ENCODE peak calls at places on chromosome 5, in seven cellular contexts. V, D, C, Y, E, O and I are unnamed samples.

GRCh38 chr5:16600397-16600796 is 16.4 kb downstream of the RETREG1 start:
- DNase-seq in V (no peak), D (peak), C (peak), Y (no peak), E (peak), O (peak), I (no peak)

GRCh38 chr5:89263846-89264245 is 380.9 kb upstream of the MEF2C start:
- DNase-seq in V (no peak), D (no peak), C (no peak), Y (no peak), E (no peak), O (no peak), I (no peak)

GRCh38 chr5:218457-219289 is 553 bp downstream of the SDHA start:
- DNase-seq in V (peak), D (peak), C (peak), Y (no peak), E (peak), O (peak), I (no peak)

GRCh38 chr5:83312672-83313071 is 158.9 kb upstream of the VCAN start:
- DNase-seq in V (no peak), D (no peak), C (no peak), Y (no peak), E (peak), O (no peak), I (no peak)

GRCh38 chr5:109805882-109806281 is 116.2 kb downstream of the MAN2A1 start:
- DNase-seq in V (no peak), D (no peak), C (no peak), Y (no peak), E (no peak), O (no peak), I (no peak)

GRCh38 chr5:119019431-119020348 is 31.3 kb upstream of the DTWD2 start:
- DNase-seq in V (no peak), D (no peak), C (no peak), Y (no peak), E (no peak), O (no peak), I (no peak)

GRCh38 chr5:113201715-113202114 is 225.1 kb downstream of the DCP2 start:
- DNase-seq in V (no peak), D (no peak), C (no peak), Y (no peak), E (no peak), O (peak), I (no peak)

GRCh38 chr5:155512302-155512701 is 498.7 kb downstream of the KIF4B start:
- DNase-seq in V (no peak), D (no peak), C (no peak), Y (no peak), E (no peak), O (no peak), I (no peak)

GRCh38 chr5:78295035-78295961 is 800 bp upstream of the AP3B1 start:
- DNase-seq in V (peak), D (peak), C (peak), Y (no peak), E (peak), O (peak), I (no peak)

GRCh38 chr5:111408817-111409216 is 103.5 kb downstream of the STARD4 start:
- DNase-seq in V (no peak), D (no peak), C (no peak), Y (no peak), E (no peak), O (no peak), I (no peak)

GRCh38 chr5:160165137-160166068 is 46.2 kb upstream of the PWWP2A start:
- DNase-seq in V (no peak), D (peak), C (peak), Y (peak), E (peak), O (peak), I (peak)

GRCh38 chr5:143606043-143606752 is 202.7 kb upstream of the NR3C1 start:
- DNase-seq in V (no peak), D (no peak), C (no peak), Y (peak), E (no peak), O (no peak), I (no peak)

GRCh38 chr5:148374693-148375360 is 8.9 kb upstream of the FBXO38 start:
- DNase-seq in V (peak), D (no peak), C (peak), Y (peak), E (peak), O (peak), I (no peak)

GRCh38 chr5:178553517-178553916 is 36.7 kb downstream of the COL23A1 start:
- DNase-seq in V (no peak), D (no peak), C (no peak), Y (no peak), E (no peak), O (no peak), I (no peak)

GRCh38 chr5:178551468-178551867 is 38.7 kb downstream of the COL23A1 start:
- DNase-seq in V (no peak), D (no peak), C (no peak), Y (no peak), E (no peak), O (no peak), I (no peak)

GRCh38 chr5:178548751-178549150 is 41.4 kb downstream of the COL23A1 start:
- DNase-seq in V (no peak), D (no peak), C (peak), Y (no peak), E (no peak), O (peak), I (no peak)

GRCh38 chr5:178547753-178548415 is 42.3 kb downstream of the COL23A1 start:
- DNase-seq in V (no peak), D (no peak), C (no peak), Y (no peak), E (no peak), O (no peak), I (no peak)

DNA sequence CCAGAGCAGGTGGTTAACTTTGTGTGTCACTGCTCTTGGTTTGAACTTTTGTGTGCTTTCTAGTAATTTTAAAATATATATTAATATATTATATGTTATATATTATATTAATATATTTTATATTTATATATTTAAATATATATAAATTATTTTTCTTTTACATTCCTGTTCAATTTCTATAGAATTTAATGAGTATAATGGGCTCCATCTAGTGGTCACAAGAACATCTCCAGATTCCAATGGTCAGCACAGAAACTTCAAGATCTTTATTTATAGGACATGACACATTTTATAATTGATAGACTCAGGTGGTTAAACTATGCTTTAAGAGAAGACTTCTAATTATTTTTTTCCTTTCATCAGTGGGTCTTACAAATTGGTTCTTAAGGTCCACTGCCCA is 39.1 kb downstream of the COL23A1 start:
- DNase-seq in V (peak), D (no peak), C (peak), Y (peak), E (no peak), O (peak), I (no peak)
- TF ChIP-seq CTCF in V (peak), D (peak), C (peak), Y (peak), E (no peak), O (peak), I (peak)

DNA sequence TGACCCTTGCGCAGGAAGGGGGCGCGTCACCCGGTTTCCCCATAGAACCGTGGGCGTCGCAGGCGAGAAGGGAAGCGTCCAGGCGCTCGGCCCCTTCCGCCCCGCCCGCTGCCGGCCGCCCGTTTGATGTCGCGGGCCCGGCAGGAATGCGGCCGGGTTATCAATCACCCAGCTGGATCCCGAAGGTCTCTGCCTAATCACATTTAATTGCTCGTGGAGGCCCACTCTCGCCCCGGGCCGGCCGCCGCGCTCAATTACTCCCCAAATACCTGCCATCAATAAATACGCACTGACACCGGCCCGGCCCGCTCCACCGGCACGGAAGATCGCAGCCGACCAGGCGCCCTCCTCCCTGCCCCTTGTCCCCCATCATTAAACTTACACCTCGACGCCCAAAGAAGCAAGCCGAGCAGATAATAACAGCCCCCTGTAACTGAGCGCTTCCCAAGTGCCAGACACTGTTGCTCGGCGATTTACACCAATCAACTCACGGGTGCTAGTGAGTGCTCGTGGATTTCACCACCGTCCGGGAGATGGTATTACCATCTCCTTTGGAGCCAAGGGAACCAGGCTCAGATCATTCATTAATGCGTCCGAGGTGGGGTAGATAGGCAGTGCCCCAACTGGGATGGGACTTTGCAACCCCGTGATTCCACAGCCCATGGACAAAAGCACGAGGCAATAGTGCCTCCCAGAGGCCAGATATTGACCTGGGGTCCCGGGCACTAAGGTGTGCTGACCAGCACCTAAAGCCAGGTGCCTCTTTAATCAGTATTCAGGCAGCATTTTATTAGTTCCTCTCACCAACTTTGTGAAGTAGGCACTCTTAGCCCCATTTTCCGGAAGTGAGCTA is 11.3 kb downstream of the MSX2 start:
- DNase-seq in V (peak), D (no peak), C (no peak), Y (no peak), E (no peak), O (peak), I (peak)
- TF ChIP-seq CTCF in V (peak), D (peak), C (peak), Y (no peak), E (no peak), O (peak), I (peak)

GRCh38 chr5:136104311-136104975 is 28.2 kb upstream of the SMAD5 start:
- DNase-seq in V (no peak), D (no peak), C (no peak), Y (no peak), E (no peak), O (peak), I (no peak)

GRCh38 chr5:136109453-136109852 is 23.2 kb upstream of the SMAD5 start:
- DNase-seq in V (no peak), D (no peak), C (no peak), Y (no peak), E (no peak), O (no peak), I (no peak)

GRCh38 chr5:136106351-136106750 is 26.3 kb upstream of the SMAD5 start:
- DNase-seq in V (no peak), D (no peak), C (no peak), Y (no peak), E (no peak), O (no peak), I (no peak)

GRCh38 chr5:136103118-136103517 is 29.5 kb upstream of the SMAD5 start:
- DNase-seq in V (no peak), D (no peak), C (no peak), Y (no peak), E (no peak), O (no peak), I (no peak)

DNA sequence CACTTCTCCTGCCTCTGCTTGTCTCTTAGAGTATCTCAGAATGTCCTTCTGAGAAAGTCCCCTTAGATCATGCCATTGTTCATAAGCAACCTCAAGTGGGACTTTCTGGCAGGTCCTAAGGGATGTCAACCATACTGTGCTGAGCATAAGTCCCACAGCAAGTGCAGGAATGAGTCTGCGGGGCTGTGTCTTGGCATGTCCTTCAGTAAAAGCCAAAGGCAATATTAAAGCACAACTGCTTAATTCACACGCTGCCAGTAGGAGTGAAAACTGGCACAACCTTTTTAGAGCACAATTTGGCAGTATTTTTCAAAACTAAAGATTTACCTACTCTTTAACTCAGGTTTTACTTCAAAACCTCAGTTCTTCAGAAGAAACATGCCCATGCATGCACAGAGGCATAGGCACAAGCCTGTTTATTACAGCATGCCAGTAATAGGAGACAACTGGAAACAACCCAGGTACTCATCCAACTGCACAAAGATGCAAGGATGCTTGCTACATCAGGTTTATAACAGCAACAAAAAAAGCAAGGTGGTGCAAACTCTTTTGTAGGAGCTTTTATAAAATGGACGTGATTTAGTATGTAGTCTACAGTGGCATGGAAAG is 24.4 kb upstream of the SMAD5 start:
- DNase-seq in V (no peak), D (no peak), C (no peak), Y (no peak), E (peak), O (no peak), I (no peak)
- TF ChIP-seq CTCF in V (no peak), D (no peak), C (no peak), Y (no peak), E (no peak), O (no peak), I (no peak)

GRCh38 chr5:59174248-59174844 is 591.5 kb downstream of the RAB3C start:
- DNase-seq in V (peak), D (no peak), C (peak), Y (peak), E (no peak), O (peak), I (no peak)
- TF ChIP-seq CTCF in V (peak), D (peak), C (peak), Y (peak), E (no peak), O (peak), I (peak)

GRCh38 chr5:172009536-172010270 is 3.3 kb upstream of the FBXW11 start:
- DNase-seq in V (no peak), D (no peak), C (peak), Y (no peak), E (no peak), O (peak), I (no peak)

GRCh38 chr5:172007153-172007794 is 836 bp upstream of the FBXW11 start:
- DNase-seq in V (no peak), D (no peak), C (no peak), Y (no peak), E (no peak), O (peak), I (no peak)

GRCh38 chr5:172008689-172009141 is 2.3 kb upstream of the FBXW11 start:
- DNase-seq in V (no peak), D (no peak), C (peak), Y (no peak), E (no peak), O (peak), I (no peak)

GRCh38 chr5:172007795-172008465 is 1.5 kb upstream of the FBXW11 start:
- DNase-seq in V (no peak), D (no peak), C (peak), Y (peak), E (no peak), O (peak), I (no peak)

DNA sequence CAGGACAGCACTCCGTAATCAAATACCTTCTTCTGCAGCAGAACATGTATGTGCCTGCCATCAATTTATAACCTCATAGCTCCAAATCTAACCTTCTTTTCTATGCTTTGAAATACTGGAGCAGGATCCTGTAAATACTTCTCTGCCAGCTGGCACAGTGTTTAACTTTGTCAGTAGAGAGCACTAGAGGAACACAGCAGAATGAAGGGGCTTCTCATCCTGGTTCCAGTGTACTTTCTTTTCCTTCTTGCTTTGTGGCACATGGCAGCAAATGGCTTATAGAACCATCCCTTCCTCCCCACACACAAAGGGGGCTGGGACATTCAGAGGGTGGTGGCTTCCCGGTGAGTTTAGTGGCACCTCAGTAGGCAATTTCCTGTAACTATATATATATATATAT is 3.8 kb upstream of the FBXW11 start:
- DNase-seq in V (no peak), D (no peak), C (peak), Y (no peak), E (no peak), O (peak), I (no peak)
- TF ChIP-seq CTCF in V (no peak), D (no peak), C (no peak), Y (no peak), E (no peak), O (peak), I (no peak)

GRCh38 chr5:176389114-176389768 is 690 bp downstream of the HIGD2A start:
- DNase-seq in V (no peak), D (no peak), C (no peak), Y (no peak), E (no peak), O (no peak), I (no peak)

GRCh38 chr5:176387384-176387925 is 943 bp downstream of the NOP16 start:
- DNase-seq in V (peak), D (no peak), C (peak), Y (no peak), E (no peak), O (no peak), I (no peak)

GRCh38 chr5:176386491-176386890 is 1.9 kb downstream of the NOP16 start:
- DNase-seq in V (no peak), D (no peak), C (no peak), Y (no peak), E (no peak), O (no peak), I (no peak)

GRCh38 chr5:176388003-176388340 is 426 bp downstream of the NOP16 start:
- DNase-seq in V (peak), D (no peak), C (peak), Y (peak), E (no peak), O (peak), I (no peak)

GRCh38 chr5:176388341-176389113 is at the start of the genes HIGD2A and NOP16:
- DNase-seq in V (peak), D (peak), C (peak), Y (peak), E (peak), O (peak), I (peak)
- TF ChIP-seq CTCF in V (no peak), D (no peak), C (no peak), Y (no peak), E (no peak), O (no peak), I (no peak)

DNA sequence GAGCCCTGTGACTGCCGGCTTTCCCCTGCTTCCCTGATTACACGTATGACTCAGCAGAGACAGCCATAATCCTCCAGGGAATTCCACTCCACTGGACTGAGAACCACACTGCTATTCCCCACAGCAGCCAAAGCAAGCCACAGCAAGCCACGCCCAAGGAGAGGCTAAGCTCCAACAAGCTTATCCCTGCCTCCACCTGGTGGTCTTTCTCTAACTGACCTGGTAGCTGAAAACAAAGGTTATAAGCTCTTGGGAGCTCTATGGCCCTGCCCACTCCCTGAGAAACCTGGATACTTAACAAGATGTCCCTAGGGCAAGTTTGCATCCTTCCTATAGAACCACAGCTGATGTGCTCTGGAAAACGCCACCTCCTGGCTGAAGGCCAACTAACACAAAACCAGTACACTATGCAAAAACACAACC is 613.7 kb upstream of the CDH18 start:
- DNase-seq in V (no peak), D (no peak), C (peak), Y (no peak), E (no peak), O (peak), I (no peak)
- TF ChIP-seq CTCF in V (no peak), D (no peak), C (no peak), Y (no peak), E (no peak), O (peak), I (no peak)

GRCh38 chr5:151757233-151758140 is 944 bp downstream of the ATOX1 start:
- DNase-seq in V (peak), D (no peak), C (no peak), Y (no peak), E (peak), O (no peak), I (no peak)

GRCh38 chr5:151758141-151758429 is 346 bp downstream of the ATOX1 start:
- DNase-seq in V (no peak), D (no peak), C (no peak), Y (no peak), E (no peak), O (no peak), I (no peak)

GRCh38 chr5:151755383-151755782 is 3.0 kb downstream of the ATOX1 start:
- DNase-seq in V (peak), D (no peak), C (no peak), Y (no peak), E (no peak), O (no peak), I (no peak)

DNA sequence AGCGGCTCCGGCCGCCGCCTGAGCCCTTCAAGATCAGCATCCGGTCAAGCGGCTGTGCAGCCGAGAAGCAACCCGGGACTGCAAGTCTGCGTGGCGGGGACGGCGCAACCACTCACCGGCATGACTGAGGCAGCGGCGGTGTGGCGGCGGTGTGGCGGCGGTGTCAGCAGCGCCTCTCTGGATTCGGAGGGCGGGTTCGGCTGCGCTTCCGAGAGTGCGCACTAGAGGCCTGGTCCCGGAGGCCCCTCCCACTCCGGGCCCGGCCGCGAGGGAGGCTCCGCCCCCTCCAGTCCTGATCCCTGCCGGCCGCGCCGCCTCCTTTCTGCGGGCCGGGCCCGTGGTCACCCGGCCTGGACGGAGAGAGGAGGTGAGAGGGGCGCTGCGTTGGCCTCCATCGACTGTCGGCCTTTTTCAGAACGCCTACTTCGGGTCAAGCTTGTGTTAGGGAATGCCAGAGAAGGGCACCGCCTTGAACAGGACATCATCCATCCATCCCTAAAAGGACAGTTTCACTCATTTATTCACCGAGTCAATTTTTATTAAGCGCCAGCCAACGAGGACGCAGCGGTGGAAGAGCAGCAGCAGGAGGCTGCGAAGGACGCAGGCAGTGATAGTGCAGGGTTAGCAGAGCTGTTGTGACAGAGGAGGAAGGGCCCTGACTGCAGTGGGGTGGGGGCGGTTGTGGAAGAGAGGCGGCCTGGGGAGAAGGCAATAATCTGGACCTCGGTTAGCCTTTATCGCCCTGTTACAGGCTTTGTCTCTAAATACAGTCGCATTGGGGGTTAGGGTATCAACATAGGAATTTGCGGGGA is at the start of gene ATOX1:
- DNase-seq in V (peak), D (peak), C (peak), Y (peak), E (peak), O (peak), I (peak)
- TF ChIP-seq CTCF in V (no peak), D (peak), C (no peak), Y (peak), E (no peak), O (no peak), I (peak)

GRCh38 chr5:71752441-71753190 is 33.5 kb downstream of the CARTPT start:
- DNase-seq in V (no peak), D (no peak), C (no peak), Y (no peak), E (no peak), O (no peak), I (no peak)
- TF ChIP-seq CTCF in V (no peak), D (no peak), C (no peak), Y (no peak), E (no peak), O (no peak), I (no peak)